ENCODE peak calls at places on chromosomes 3 and 15, in eight cellular contexts. Q is AG04449, C is coronary artery, V is glutamatergic neuron, G is GM23338, T is activated B cell treated with CpG ODN at 0.5 μM for 24 hours, M is Calu3, A is choroid plexus epithelial cell. N is an unnamed sample.

GRCh38 chr3:160564205-160564922 is 1.0 kb downstream of the KPNA4 start:
- DNase-seq in M (peak), G (peak), C (no peak), Q (no peak), V (peak), T (no peak), A (peak), N (peak)

GRCh38 chr3:11534011-11534782 is 109.5 kb downstream of the VGLL4 start:
- DNase-seq in A (no peak), Q (no peak), V (no peak), C (no peak), T (no peak), M (no peak), G (no peak), N (no peak)

GRCh38 chr3:118637866-118638265 is 396.8 kb downstream of the IGSF11 start:
- DNase-seq in T (no peak), V (no peak), G (no peak), Q (no peak), C (no peak), A (no peak), M (no peak), N (no peak)

GRCh38 chr3:31955581-31955980 is 25.5 kb downstream of the OSBPL10 start:
- DNase-seq in C (peak), G (no peak), V (no peak), A (no peak), T (no peak), M (no peak), Q (no peak), N (no peak)

GRCh38 chr15:87631775-87632174 is 624.8 kb downstream of the NTRK3 start:
- DNase-seq in Q (no peak), T (no peak), G (no peak), V (no peak), M (no peak), A (no peak), C (no peak), N (no peak)

GRCh38 chr15:91954211-91954804 is 100.8 kb downstream of the SLCO3A1 start:
- DNase-seq in T (no peak), G (no peak), C (no peak), A (no peak), V (no peak), Q (no peak), M (no peak), N (no peak)

GRCh38 chr3:88057650-88058321 is 1.0 kb downstream of the CGGBP1 start:
- DNase-seq in T (no peak), V (no peak), Q (no peak), A (peak), C (no peak), G (no peak), M (no peak), N (no peak)

GRCh38 chr15:71532994-71533393 is 277.4 kb upstream of the NR2E3 start:
- DNase-seq in V (no peak), C (no peak), A (peak), G (peak), M (peak), T (no peak), Q (no peak), N (peak)

GRCh38 chr3:15527031-15527459 is 5.5 kb upstream of the COLQ start:
- DNase-seq in V (peak), M (no peak), A (peak), T (no peak), Q (no peak), G (peak), C (no peak), N (peak)

GRCh38 chr15:58440922-58441321 is 9.1 kb downstream of the LIPC start:
- DNase-seq in G (peak), M (peak), A (no peak), C (peak), T (no peak), Q (no peak), V (no peak), N (no peak)

GRCh38 chr3:156918746-156919145 is 92.6 kb downstream of the LEKR1 start:
- DNase-seq in C (no peak), A (no peak), G (no peak), V (no peak), T (no peak), M (no peak), Q (no peak), N (no peak)

GRCh38 chr15:85296615-85297402 is 83.6 kb upstream of the AKAP13 start:
- DNase-seq in C (no peak), V (peak), Q (no peak), M (peak), A (peak), G (peak), T (peak), N (peak)

GRCh38 chr3:46692566-46692983 is 904 bp downstream of the ALS2CL start:
- DNase-seq in A (no peak), T (no peak), V (no peak), G (peak), C (no peak), M (peak), Q (no peak), N (no peak)

GRCh38 chr15:28960979-28961378 is 75.2 kb downstream of the APBA2 start:
- DNase-seq in V (no peak), A (peak), G (no peak), M (no peak), Q (peak), T (no peak), C (no peak), N (no peak)

GRCh38 chr3:66073464-66074141 is 34.9 kb upstream of the MAGI1 start:
- DNase-seq in V (no peak), C (no peak), M (no peak), A (peak), T (no peak), G (no peak), Q (no peak), N (no peak)

GRCh38 chr3:120622870-120623718 is 27.0 kb downstream of the NDUFB4 start:
- DNase-seq in M (peak), Q (peak), T (no peak), V (no peak), G (peak), A (peak), C (no peak), N (no peak)

GRCh38 chr3:197753263-197753662 is 3.6 kb downstream of the FYTTD1 start:
- DNase-seq in C (no peak), M (no peak), Q (no peak), A (peak), G (no peak), V (no peak), T (no peak), N (no peak)
- TF ChIP-seq CTCF in C (no peak), M (no peak), Q (no peak), A (peak), G (no peak), V (no peak), T (no peak), N (no peak)

GRCh38 chr3:64473476-64473875 is 214.3 kb downstream of the ADAMTS9 start:
- DNase-seq in C (no peak), Q (no peak), V (no peak), T (no peak), A (peak), M (no peak), G (no peak), N (no peak)

GRCh38 chr3:64470436-64470835 is 217.4 kb downstream of the ADAMTS9 start:
- DNase-seq in G (no peak), A (no peak), M (no peak), Q (no peak), C (no peak), T (no peak), V (no peak), N (no peak)

GRCh38 chr3:64475037-64475436 is 212.8 kb downstream of the ADAMTS9 start:
- DNase-seq in T (no peak), Q (no peak), A (no peak), M (no peak), V (no peak), C (no peak), G (no peak), N (no peak)
- TF ChIP-seq CTCF in T (no peak), Q (no peak), A (peak), M (no peak), V (no peak), C (no peak), G (peak), N (no peak)

GRCh38 chr15:80475572-80475971 is 71.4 kb downstream of the ARNT2 start:
- DNase-seq in M (no peak), V (no peak), T (no peak), C (no peak), A (no peak), Q (no peak), G (no peak), N (no peak)
- TF ChIP-seq CTCF in M (no peak), V (peak), T (no peak), C (no peak), A (peak), Q (no peak), G (peak), N (peak)

GRCh38 chr3:37993811-37994638 is 3.4 kb downstream of the VILL start:
- DNase-seq in Q (no peak), M (no peak), T (peak), A (peak), C (peak), V (peak), G (peak), N (peak)
- TF ChIP-seq CTCF in Q (no peak), M (no peak), T (no peak), A (peak), C (no peak), V (no peak), G (no peak), N (no peak)

N was measured in endothelial cell.